ENCODE peak calls at places on chromosomes 2 and 18, in ten cellular contexts. Q is spleen; J is stomach; V is GM23248; L is left ventricle myocardium inferior; M is GM12865; A is fibroblast of lung; O is right lobe of liver; X is CD8-positive, alpha-beta T cell; B is endodermal cell. P is an unnamed sample.

GRCh38 chr2:9207641-9208301 is 1.2 kb downstream of the ASAP2 start:
- DNase-seq in Q (peak), J (peak), V (peak), L (no peak), M (no peak), A (no peak), O (no peak), X (no peak), B (peak), P (peak)

GRCh38 chr2:15767679-15768078 is 172.7 kb upstream of the MYCN start:
- DNase-seq in Q (no peak), J (no peak), V (no peak), L (no peak), M (no peak), A (no peak), O (no peak), X (no peak), B (no peak), P (no peak)

GRCh38 chr2:45763256-45763655 is 111.8 kb downstream of the PRKCE start:
- DNase-seq in Q (no peak), J (no peak), V (no peak), L (no peak), M (no peak), A (peak), O (no peak), X (no peak), B (no peak), P (peak)

GRCh38 chr2:75055307-75055819 is 96.9 kb downstream of the POLE4 start:
- DNase-seq in Q (no peak), J (no peak), V (no peak), L (no peak), M (peak), A (no peak), O (no peak), X (no peak), B (peak), P (no peak)

GRCh38 chr2:39867268-39867667 is 88.2 kb upstream of the THUMPD2 start:
- DNase-seq in Q (no peak), J (no peak), V (no peak), L (no peak), M (no peak), A (no peak), O (no peak), X (no peak), B (no peak), P (no peak)

GRCh38 chr2:86480105-86480504 is 38.9 kb downstream of the KDM3A start:
- DNase-seq in Q (no peak), J (peak), V (peak), L (peak), M (no peak), A (no peak), O (no peak), X (no peak), B (no peak), P (no peak)

GRCh38 chr2:177783835-177784448 is 288.6 kb downstream of the PDE11A start:
- DNase-seq in Q (no peak), J (no peak), V (peak), L (no peak), M (peak), A (peak), O (no peak), X (no peak), B (no peak), P (peak)

GRCh38 chr18:57898506-57899124 is 95.5 kb upstream of the ATP8B1 start:
- DNase-seq in Q (no peak), J (no peak), V (peak), L (no peak), M (no peak), A (peak), O (no peak), X (no peak), B (no peak), P (peak)

GRCh38 chr2:206452750-206453149 is 9.4 kb downstream of the ADAM23 start:
- DNase-seq in Q (no peak), J (no peak), V (peak), L (no peak), M (no peak), A (no peak), O (no peak), X (no peak), B (no peak), P (peak)

GRCh38 chr2:82968381-82968780 is 1490.7 kb downstream of the SUCLG1 start:
- DNase-seq in Q (no peak), J (no peak), V (no peak), L (no peak), M (no peak), A (peak), O (no peak), X (no peak), B (no peak), P (no peak)

GRCh38 chr2:28833740-28834139 is 23.1 kb downstream of the SPDYA start:
- DNase-seq in Q (no peak), J (no peak), V (no peak), L (no peak), M (no peak), A (no peak), O (no peak), X (no peak), B (no peak), P (no peak)

GRCh38 chr2:109507828-109508227 is 105.9 kb downstream of the SEPTIN10 start:
- DNase-seq in Q (no peak), J (no peak), V (no peak), L (no peak), M (no peak), A (no peak), O (no peak), X (no peak), B (no peak), P (no peak)

GRCh38 chr2:167862787-167863186 is 384.6 kb downstream of the STK39 start:
- DNase-seq in Q (no peak), J (no peak), V (peak), L (no peak), M (no peak), A (peak), O (no peak), X (no peak), B (no peak), P (no peak)

GRCh38 chr2:222835142-222835822 is 25.6 kb upstream of the ACSL3 start:
- DNase-seq in Q (no peak), J (no peak), V (peak), L (no peak), M (no peak), A (no peak), O (no peak), X (no peak), B (no peak), P (no peak)

GRCh38 chr2:157627594-157628281 is 926 bp downstream of the ACVR1C start:
- DNase-seq in Q (peak), J (peak), V (peak), L (no peak), M (no peak), A (no peak), O (peak), X (no peak), B (no peak), P (peak)

GRCh38 chr2:180507028-180507427 is 473.4 kb upstream of the UBE2E3 start:
- DNase-seq in Q (no peak), J (no peak), V (peak), L (no peak), M (no peak), A (peak), O (no peak), X (no peak), B (no peak), P (no peak)

GRCh38 chr2:9217838-9218770 is 11.5 kb downstream of the ASAP2 start:
- DNase-seq in Q (no peak), J (no peak), V (peak), L (no peak), M (no peak), A (no peak), O (no peak), X (no peak), B (peak), P (no peak)

GRCh38 chr2:171482877-171483276 is 39.4 kb upstream of the CYBRD1 start:
- DNase-seq in Q (no peak), J (no peak), V (no peak), L (no peak), M (no peak), A (no peak), O (no peak), X (no peak), B (peak), P (peak)

GRCh38 chr2:105509271-105510086 is 110.6 kb upstream of the FHL2 start:
- DNase-seq in Q (no peak), J (no peak), V (no peak), L (no peak), M (no peak), A (no peak), O (no peak), X (no peak), B (no peak), P (no peak)

GRCh38 chr2:218418717-218419458 is at the start of gene VIL1:
- DNase-seq in Q (no peak), J (no peak), V (no peak), L (no peak), M (no peak), A (no peak), O (no peak), X (no peak), B (peak), P (no peak)

GRCh38 chr2:165277295-165277694 is 38.1 kb downstream of the SCN2A start:
- DNase-seq in Q (no peak), J (no peak), V (peak), L (no peak), M (no peak), A (peak), O (no peak), X (no peak), B (no peak), P (peak)

GRCh38 chr18:9653390-9653789 is 39.0 kb upstream of the PPP4R1 start:
- DNase-seq in Q (no peak), J (peak), V (peak), L (peak), M (no peak), A (peak), O (peak), X (no peak), B (no peak), P (peak)

GRCh38 chr2:19369341-19369955 is 11.0 kb upstream of the OSR1 start:
- DNase-seq in Q (no peak), J (no peak), V (peak), L (no peak), M (no peak), A (peak), O (no peak), X (no peak), B (peak), P (peak)

GRCh38 chr2:224381913-224382647 is 19.8 kb downstream of the FAM124B start:
- DNase-seq in Q (no peak), J (no peak), V (no peak), L (no peak), M (no peak), A (peak), O (no peak), X (no peak), B (no peak), P (peak)

GRCh38 chr2:193556766-193557470 is 1362.2 kb upstream of the TMEFF2 start:
- DNase-seq in Q (no peak), J (no peak), V (no peak), L (no peak), M (no peak), A (no peak), O (no peak), X (no peak), B (no peak), P (peak)

GRCh38 chr18:45938488-45938935 is 28.6 kb downstream of the EPG5 start:
- DNase-seq in Q (no peak), J (no peak), V (no peak), L (no peak), M (peak), A (no peak), O (no peak), X (no peak), B (no peak), P (no peak)

GRCh38 chr2:36530178-36530982 is 67.6 kb downstream of the FEZ2 start:
- DNase-seq in Q (no peak), J (no peak), V (peak), L (no peak), M (peak), A (peak), O (no peak), X (no peak), B (no peak), P (peak)

GRCh38 chr2:42195559-42195958 is 26.4 kb downstream of the EML4 start:
- DNase-seq in Q (no peak), J (no peak), V (peak), L (no peak), M (no peak), A (peak), O (no peak), X (no peak), B (no peak), P (peak)

GRCh38 chr2:163934134-163934533 is 198.3 kb upstream of the FIGN start:
- DNase-seq in Q (no peak), J (no peak), V (peak), L (no peak), M (no peak), A (no peak), O (no peak), X (no peak), B (no peak), P (no peak)

GRCh38 chr18:986071-986470 is 81.4 kb downstream of the ADCYAP1 start:
- DNase-seq in Q (no peak), J (no peak), V (no peak), L (no peak), M (no peak), A (no peak), O (no peak), X (no peak), B (peak), P (peak)

DNA sequence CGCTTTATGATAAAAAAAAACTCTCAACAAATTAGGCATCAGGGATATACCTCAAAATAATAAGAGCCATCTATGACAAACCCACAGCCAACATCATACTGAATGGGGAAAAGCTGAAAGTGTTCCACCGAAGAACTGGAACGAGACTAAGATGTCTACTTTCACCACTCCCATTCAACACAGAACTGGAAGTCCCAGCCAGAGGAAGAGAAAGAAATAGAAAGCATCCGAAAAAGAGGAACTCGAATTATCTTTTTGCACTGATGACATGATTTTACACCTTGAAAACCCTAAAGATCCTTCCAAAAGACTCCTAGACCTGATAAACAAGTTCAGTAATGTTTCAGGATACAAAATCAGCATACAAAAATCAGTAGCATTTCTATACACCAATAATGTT is 121.6 kb downstream of the ZRANB3 start:
- DNase-seq in Q (no peak), J (no peak), V (no peak), L (no peak), M (peak), A (no peak), O (no peak), X (no peak), B (no peak), P (no peak)
- H3K4me3 ChIP-seq in Q (no peak), J (no peak), V (no peak), L (no peak), M (no peak), A (no peak), O (no peak), X (no peak), B (no peak), P (no peak)

DNA sequence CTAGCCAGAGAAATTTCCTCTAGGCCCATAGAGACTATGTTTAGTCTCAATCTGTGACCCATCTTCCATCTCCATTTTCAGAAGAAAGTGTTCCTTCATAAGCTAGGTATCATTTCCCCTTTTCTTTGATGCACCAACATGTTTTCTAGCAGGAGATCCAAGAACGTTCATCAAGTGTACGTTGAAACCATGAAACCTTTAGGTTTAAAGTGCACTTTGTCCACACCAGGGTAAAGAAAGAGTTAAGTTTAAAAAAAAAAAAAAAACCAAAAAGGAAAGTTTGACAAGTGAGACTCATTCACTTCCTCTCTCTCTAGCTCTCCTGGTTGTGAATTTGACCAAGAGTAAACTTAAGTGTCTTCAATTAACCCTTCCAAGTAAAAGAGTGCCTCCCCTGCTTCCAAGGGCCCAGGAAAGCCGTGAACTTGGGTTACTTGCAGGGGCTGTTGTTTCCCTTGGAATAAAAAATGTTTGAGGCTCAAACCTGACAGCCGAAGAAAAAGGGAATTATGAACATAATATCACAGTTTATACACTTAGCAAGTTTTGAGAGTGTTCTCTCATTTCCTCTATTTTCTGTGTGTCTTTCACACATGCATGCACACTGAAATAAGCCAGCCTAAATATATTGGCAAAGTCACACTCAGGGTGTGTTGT is 56.7 kb downstream of the LBH start:
- DNase-seq in Q (no peak), J (no peak), V (no peak), L (no peak), M (peak), A (no peak), O (no peak), X (no peak), B (no peak), P (no peak)
- H3K4me3 ChIP-seq in Q (no peak), J (no peak), V (no peak), L (no peak), M (peak), A (no peak), O (no peak), X (no peak), B (no peak), P (no peak)

GRCh38 chr2:73827660-73828388 is 937 bp upstream of the STAMBP start:
- DNase-seq in Q (no peak), J (no peak), V (no peak), L (no peak), M (no peak), A (no peak), O (no peak), X (no peak), B (no peak), P (no peak)
- H3K4me3 ChIP-seq in Q (peak), J (peak), V (peak), L (peak), M (peak), A (peak), O (no peak), X (peak), B (peak), P (peak)

GRCh38 chr2:38704664-38705063 is 38.8 kb downstream of the GALM start:
- DNase-seq in Q (no peak), J (no peak), V (no peak), L (no peak), M (no peak), A (no peak), O (no peak), X (no peak), B (no peak), P (no peak)

GRCh38 chr2:38698604-38699003 is 32.7 kb downstream of the GALM start:
- DNase-seq in Q (no peak), J (no peak), V (no peak), L (no peak), M (no peak), A (no peak), O (no peak), X (no peak), B (no peak), P (no peak)

GRCh38 chr2:38700113-38700780 is 34.3 kb downstream of the GALM start:
- DNase-seq in Q (no peak), J (no peak), V (no peak), L (no peak), M (no peak), A (no peak), O (no peak), X (no peak), B (no peak), P (no peak)

GRCh38 chr2:38700881-38701458 is 35.1 kb downstream of the GALM start:
- DNase-seq in Q (no peak), J (no peak), V (no peak), L (no peak), M (no peak), A (peak), O (no peak), X (no peak), B (no peak), P (no peak)

DNA sequence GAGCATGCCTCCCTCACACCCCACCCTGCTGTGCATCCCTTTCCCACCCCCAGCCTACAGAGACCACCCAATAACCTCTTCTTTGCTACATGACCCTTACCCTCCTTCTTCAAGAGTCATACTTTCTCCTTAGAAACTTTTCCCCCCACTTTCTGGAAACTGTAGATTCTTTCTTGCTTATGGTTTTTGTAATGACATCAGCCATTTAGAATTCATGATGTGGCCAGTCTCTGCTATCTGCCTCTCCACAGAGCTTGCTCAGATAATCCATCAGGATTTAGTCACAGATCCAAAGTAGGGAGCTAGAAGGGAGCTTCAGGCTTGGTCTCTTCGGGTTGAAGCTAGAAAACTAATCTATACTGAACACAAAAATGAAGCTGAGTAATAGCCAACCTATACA is 36.5 kb downstream of the GALM start:
- DNase-seq in Q (no peak), J (no peak), V (peak), L (no peak), M (no peak), A (peak), O (no peak), X (no peak), B (no peak), P (peak)
- H3K4me3 ChIP-seq in Q (no peak), J (no peak), V (no peak), L (no peak), M (no peak), A (no peak), O (no peak), X (no peak), B (no peak), P (no peak)